ENCODE peak calls at places on chromosomes 16 and 17, in seven cellular contexts. X is cardiac muscle cell; F is choroid plexus epithelial cell; K is CD4-positive, alpha-beta T cell; N is HL-60; D is NB4; A is HFFc6. T is an unnamed sample.

GRCh38 chr16:79253100-79253631 is 347.4 kb downstream of the MAF start:
- DNase-seq in X (no peak), F (no peak), K (no peak), N (no peak), D (no peak), A (no peak), T (no peak)

GRCh38 chr17:64739316-64740058 is 77.4 kb upstream of the SMURF2 start:
- DNase-seq in X (peak; percentile 5), F (peak; percentile 47), K (no peak), N (no peak), D (no peak), A (peak; percentile 72), T (no peak)

GRCh38 chr17:77476920-77477805 is 336.4 kb downstream of the SEC14L1 start:
- DNase-seq in X (peak; percentile 60), F (peak; percentile 97), K (no peak), N (no peak), D (no peak), A (peak; percentile 100), T (peak; percentile 75)

GRCh38 chr17:83079340-83079747 is at the start of gene METRNL:
- DNase-seq in X (peak; percentile 88), F (peak; percentile 68), K (peak; percentile 35), N (peak; percentile 45), D (peak; percentile 69), A (peak; percentile 63), T (no peak)

GRCh38 chr17:1421470-1421869 is 21.4 kb upstream of the YWHAE start:
- DNase-seq in X (no peak), F (no peak), K (no peak), N (no peak), D (no peak), A (no peak), T (no peak)

GRCh38 chr16:53805747-53806146 is 101.8 kb downstream of the FTO start:
- DNase-seq in X (no peak), F (no peak), K (no peak), N (no peak), D (no peak), A (no peak), T (no peak)

GRCh38 chr17:37182786-37183185 is 193.0 kb upstream of the C17orf78 start:
- DNase-seq in X (no peak), F (peak; percentile 54), K (no peak), N (no peak), D (no peak), A (no peak), T (no peak)

GRCh38 chr17:74854792-74855191 is 4.9 kb downstream of the GRIN2C start:
- DNase-seq in X (no peak), F (no peak), K (no peak), N (no peak), D (no peak), A (no peak), T (no peak)

GRCh38 chr17:27577884-27578717 is 52.9 kb upstream of the LGALS9 start:
- DNase-seq in X (peak; percentile 29), F (peak; percentile 67), K (no peak), N (no peak), D (no peak), A (no peak), T (peak; percentile 96)

GRCh38 chr17:62100050-62100449 is 35.0 kb upstream of the MED13 start:
- DNase-seq in X (no peak), F (no peak), K (no peak), N (no peak), D (no peak), A (no peak), T (no peak)

GRCh38 chr17:17758443-17758842 is 77.2 kb downstream of the RAI1 start:
- DNase-seq in X (no peak), F (no peak), K (no peak), N (no peak), D (no peak), A (no peak), T (no peak)

GRCh38 chr17:43442711-43443110 is 41.1 kb upstream of the DHX8 start:
- DNase-seq in X (no peak), F (no peak), K (no peak), N (no peak), D (no peak), A (peak; percentile 46), T (no peak)

GRCh38 chr16:55552621-55553020 is 13.9 kb upstream of the CAPNS2 start:
- DNase-seq in X (no peak), F (peak; percentile 77), K (no peak), N (no peak), D (no peak), A (peak; percentile 84), T (no peak)

GRCh38 chr17:65283704-65284103 is 146.5 kb downstream of the RGS9 start:
- DNase-seq in X (no peak), F (no peak), K (no peak), N (no peak), D (no peak), A (no peak), T (no peak)

DNA sequence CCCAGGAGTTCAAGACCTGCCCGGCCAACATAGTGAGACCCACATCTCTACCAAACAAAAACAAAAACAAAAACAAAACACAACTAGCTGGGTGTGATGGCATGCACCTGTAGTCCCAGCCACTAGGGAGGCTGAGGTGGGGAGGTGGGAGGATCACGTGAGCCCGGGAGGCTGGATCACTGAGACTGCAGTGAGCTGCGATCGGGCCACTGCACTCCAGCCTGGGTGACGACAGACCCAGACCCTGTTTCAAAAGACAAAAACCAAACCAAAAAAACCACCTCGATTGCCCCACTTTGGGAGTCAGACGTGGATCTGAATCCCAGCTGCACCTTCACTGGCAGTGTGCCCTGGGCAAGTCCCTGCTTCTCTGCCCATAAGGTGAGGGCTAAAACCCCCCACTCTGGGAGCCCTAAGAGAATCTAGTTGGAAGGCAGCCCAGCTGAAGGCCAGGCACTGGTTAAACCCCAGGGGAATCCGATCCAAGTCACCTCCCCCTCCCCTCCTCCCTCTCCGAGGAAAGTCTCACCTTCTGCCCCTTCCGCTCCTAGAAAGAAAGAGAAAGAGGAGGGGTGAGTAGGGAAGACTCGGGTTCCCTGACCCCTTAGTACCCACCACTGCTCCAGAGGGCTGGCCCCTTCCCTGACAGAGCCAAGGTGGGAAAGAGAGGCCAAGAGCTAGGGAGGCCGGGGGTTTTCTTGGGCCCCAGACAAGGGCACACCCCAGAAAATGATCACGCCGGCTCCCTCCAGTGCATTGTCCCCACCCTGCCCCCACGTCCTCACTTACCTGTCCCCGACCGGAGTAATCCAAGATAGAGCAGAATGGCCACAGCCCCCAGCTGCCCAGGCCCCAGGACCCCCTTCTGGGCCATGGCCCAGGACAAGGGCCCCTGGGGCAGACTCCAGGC is 647 bp downstream of the PRSS8 start:
- DNase-seq in X (peak; percentile 52), F (no peak), K (no peak), N (peak; percentile 84), D (peak; percentile 49), A (no peak), T (peak; percentile 28)
- TF ChIP-seq CTCF in X (no peak), F (no peak), K (no peak), N (no peak), D (no peak), A (no peak), T (no peak)

GRCh38 chr16:17222756-17223411 is 247.9 kb downstream of the XYLT1 start:
- DNase-seq in X (peak; percentile 21), F (no peak), K (no peak), N (peak; percentile 60), D (peak; percentile 46), A (no peak), T (no peak)
- TF ChIP-seq CTCF in X (no peak), F (no peak), K (no peak), N (no peak), D (no peak), A (no peak), T (no peak)

GRCh38 chr16:50526249-50526648 is 21.9 kb upstream of the NKD1 start:
- DNase-seq in X (no peak), F (no peak), K (no peak), N (no peak), D (no peak), A (no peak), T (no peak)
- TF ChIP-seq CTCF in X (no peak), F (no peak), K (no peak), N (no peak), D (no peak), A (no peak), T (no peak)

GRCh38 chr16:4183258-4184037 is 58.4 kb downstream of the SRL start:
- DNase-seq in X (peak; percentile 98), F (peak; percentile 93), K (peak; percentile 77), N (peak; percentile 88), D (peak; percentile 92), A (peak; percentile 87), T (peak; percentile 63)
- TF ChIP-seq CTCF in X (no peak), F (no peak), K (no peak), N (no peak), D (no peak), A (peak; percentile 22), T (no peak)

GRCh38 chr17:57989011-57989345 is 924 bp upstream of the VEZF1 start:
- DNase-seq in X (peak; percentile 38), F (peak; percentile 48), K (no peak), N (peak; percentile 24), D (no peak), A (peak; percentile 55), T (no peak)
- TF ChIP-seq CTCF in X (no peak), F (peak; percentile 6), K (no peak), N (peak; percentile 2), D (no peak), A (peak; percentile 39), T (no peak)

DNA sequence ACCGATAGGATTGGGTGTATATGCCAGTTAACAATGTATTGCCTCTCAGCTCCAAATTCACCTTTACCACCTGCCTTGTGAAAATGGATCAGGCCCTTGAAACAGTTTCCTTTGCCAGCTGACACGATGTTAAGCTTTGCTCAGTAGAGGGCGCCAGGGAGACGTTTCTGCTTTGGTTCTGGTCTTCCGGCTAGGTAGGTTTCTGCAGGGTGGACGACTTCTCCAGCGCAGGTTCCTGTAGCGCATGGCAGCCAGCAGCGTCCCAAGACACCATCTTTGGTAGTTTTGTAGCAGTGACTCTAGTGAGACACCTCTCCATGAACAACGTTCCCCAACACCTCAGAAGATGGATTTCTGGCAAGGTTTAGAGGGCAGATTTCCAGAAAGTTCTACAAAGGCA is 24.0 kb downstream of the SYCE1L start:
- DNase-seq in X (no peak), F (no peak), K (no peak), N (no peak), D (peak; percentile 40), A (no peak), T (no peak)
- TF ChIP-seq CTCF in X (peak; percentile 30), F (peak; percentile 47), K (no peak), N (peak; percentile 27), D (peak; percentile 69), A (peak; percentile 51), T (peak; percentile 43)

GRCh38 chr16:2465653-2466415 is 5.3 kb upstream of the NTN3 start:
- DNase-seq in X (no peak), F (no peak), K (no peak), N (peak; percentile 25), D (peak; percentile 71), A (no peak), T (no peak)
- TF ChIP-seq CTCF in X (peak; percentile 28), F (peak; percentile 54), K (no peak), N (peak; percentile 11), D (peak; percentile 54), A (peak; percentile 60), T (peak; percentile 37)

DNA sequence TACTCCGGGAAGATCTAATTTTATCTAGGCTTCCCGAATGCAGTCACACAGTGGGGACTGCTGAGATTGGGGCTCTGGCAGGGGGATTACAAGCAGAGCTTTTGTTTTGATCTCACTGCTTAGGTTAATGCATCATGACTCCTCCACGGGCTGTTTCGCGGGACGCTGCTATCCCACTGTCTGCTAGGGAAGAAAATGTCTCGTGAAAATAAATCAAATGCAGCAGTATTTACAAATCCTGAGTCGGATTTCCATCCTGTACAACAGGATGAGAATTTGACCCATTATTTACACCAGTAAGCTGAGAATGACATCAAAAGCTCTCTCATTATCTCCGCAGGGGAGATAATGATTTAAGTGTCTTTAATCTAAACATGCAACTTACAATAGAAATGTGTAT is 83.7 kb downstream of the CDH11 start:
- DNase-seq in X (no peak), F (no peak), K (no peak), N (no peak), D (no peak), A (no peak), T (no peak)
- TF ChIP-seq CTCF in X (no peak), F (no peak), K (no peak), N (no peak), D (no peak), A (no peak), T (no peak)

T was measured in retinal pigment epithelial cell.